ENCODE peak calls at places on chromosomes 6 and 20, in four cellular contexts. E is CD4-positive, alpha-beta T cell; Y is EL; N is A172. M is an unnamed sample.

GRCh38 chr6:37311666-37312473 is 41.9 kb upstream of the RNF8 start:
- DNase-seq in E (no peak), Y (peak; percentile 62), N (no peak), M (peak; percentile 57)

GRCh38 chr6:46629698-46630097 is 22.9 kb downstream of the CYP39A1 start:
- DNase-seq in E (no peak), Y (no peak), N (no peak), M (no peak)

GRCh38 chr6:11744753-11745152 is 33.9 kb downstream of the ADTRP start:
- DNase-seq in E (no peak), Y (peak; percentile 21), N (peak; percentile 14), M (no peak)

GRCh38 chr6:140567469-140567868 is 1193.0 kb upstream of the CITED2 start:
- DNase-seq in E (no peak), Y (peak; percentile 25), N (no peak), M (peak; percentile 12)

GRCh38 chr20:20520776-20521175 is 152.9 kb downstream of the INSM1 start:
- DNase-seq in E (no peak), Y (peak; percentile 54), N (peak; percentile 4), M (peak; percentile 18)

GRCh38 chr6:56474531-56474930 is 168.2 kb downstream of the DST start:
- DNase-seq in E (no peak), Y (no peak), N (no peak), M (no peak)

GRCh38 chr6:168925671-168926070 is 328.0 kb downstream of the THBS2 start:
- DNase-seq in E (no peak), Y (no peak), N (no peak), M (no peak)

GRCh38 chr6:15312500-15312899 is 66.6 kb downstream of the JARID2 start:
- DNase-seq in E (no peak), Y (no peak), N (no peak), M (peak; percentile 30)

GRCh38 chr20:63060057-63060991 is 53.6 kb upstream of the BHLHE23 start:
- DNase-seq in E (no peak), Y (peak; percentile 63), N (peak; percentile 89), M (peak; percentile 43)

GRCh38 chr6:144013486-144013909 is 5.4 kb upstream of the PLAGL1 start:
- DNase-seq in E (peak; percentile 47), Y (peak; percentile 88), N (peak; percentile 66), M (peak; percentile 95)

GRCh38 chr6:70725817-70726413 is 58.2 kb downstream of the SMAP1 start:
- DNase-seq in E (no peak), Y (no peak), N (no peak), M (peak; percentile 53)

GRCh38 chr6:4812068-4812467 is 35.9 kb downstream of the CDYL start:
- DNase-seq in E (no peak), Y (peak; percentile 55), N (peak; percentile 42), M (no peak)

GRCh38 chr6:111606620-111607115 is 990 bp upstream of the TRAF3IP2 start:
- DNase-seq in E (no peak), Y (peak; percentile 16), N (no peak), M (no peak)

GRCh38 chr6:154872605-154873004 is 122.5 kb upstream of the TIAM2 start:
- DNase-seq in E (no peak), Y (no peak), N (no peak), M (no peak)

GRCh38 chr6:158752613-158753012 is 66.6 kb downstream of the EZR start:
- DNase-seq in E (no peak), Y (no peak), N (no peak), M (no peak)

GRCh38 chr6:89044988-89045387 is 35.6 kb upstream of the PNRC1 start:
- DNase-seq in E (no peak), Y (no peak), N (no peak), M (no peak)

GRCh38 chr20:23368316-23369110 is 6.5 kb downstream of the GZF1 start:
- DNase-seq in E (no peak), Y (no peak), N (no peak), M (peak; percentile 83)

GRCh38 chr6:11366183-11366933 is 133.9 kb upstream of the NEDD9 start:
- DNase-seq in E (no peak), Y (no peak), N (no peak), M (no peak)

GRCh38 chr6:170437719-170438401 is 115.2 kb downstream of the PSMB1 start:
- DNase-seq in E (no peak), Y (no peak), N (peak; percentile 37), M (no peak)

GRCh38 chr6:130482645-130483390 is 117.0 kb downstream of the TMEM200A start:
- DNase-seq in E (no peak), Y (peak; percentile 89), N (peak; percentile 82), M (peak; percentile 46)

GRCh38 chr6:32664827-32665362 is 1.6 kb downstream of the HLA-DQB1 start:
- DNase-seq in E (no peak), Y (no peak), N (no peak), M (peak; percentile 2)

GRCh38 chr6:1716845-1717244 is 107.1 kb downstream of the FOXC1 start:
- DNase-seq in E (no peak), Y (no peak), N (no peak), M (no peak)

GRCh38 chr20:11173936-11174335 is 500.1 kb upstream of the JAG1 start:
- DNase-seq in E (no peak), Y (no peak), N (no peak), M (peak; percentile 15)

GRCh38 chr20:58911309-58911708 is 58.8 kb downstream of the GNAS start:
- DNase-seq in E (no peak), Y (no peak), N (no peak), M (no peak)

GRCh38 chr6:44256291-44257006 is 879 bp downstream of the SLC35B2 start:
- DNase-seq in E (no peak), Y (no peak), N (no peak), M (no peak)

GRCh38 chr6:90436403-90436802 is 139.8 kb upstream of the BACH2 start:
- DNase-seq in E (no peak), Y (no peak), N (no peak), M (no peak)

GRCh38 chr20:31758521-31758920 is 19.4 kb downstream of the TPX2 start:
- DNase-seq in E (no peak), Y (no peak), N (no peak), M (no peak)

GRCh38 chr20:33303595-33303994 is 20.6 kb downstream of the BPIFB1 start:
- DNase-seq in E (no peak), Y (no peak), N (no peak), M (no peak)

GRCh38 chr6:141866731-141867502 is 265.8 kb upstream of the GJE1 start:
- DNase-seq in E (no peak), Y (no peak), N (no peak), M (peak; percentile 47)

GRCh38 chr6:33983109-33983475 is 162.8 kb downstream of the GRM4 start:
- DNase-seq in E (no peak), Y (peak; percentile 43), N (peak; percentile 83), M (no peak)

GRCh38 chr6:75893058-75893775 is 144.2 kb downstream of the MYO6 start:
- DNase-seq in E (no peak), Y (peak; percentile 69), N (peak; percentile 55), M (peak; percentile 94)

GRCh38 chr6:167972193-167972592 is 25.3 kb upstream of the KIF25 start:
- DNase-seq in E (no peak), Y (no peak), N (no peak), M (no peak)

GRCh38 chr20:51457281-51457932 is 85.1 kb downstream of the NFATC2 start:
- DNase-seq in E (no peak), Y (peak; percentile 80), N (peak; percentile 89), M (peak; percentile 82)

GRCh38 chr6:165181951-165182414 is 127.4 kb downstream of the C6orf118 start:
- DNase-seq in E (no peak), Y (no peak), N (peak; percentile 14), M (no peak)

GRCh38 chr6:126811307-126811706 is 307.2 kb upstream of the RSPO3 start:
- DNase-seq in E (no peak), Y (no peak), N (no peak), M (peak; percentile 53)

GRCh38 chr6:114342826-114343781 is at the start of gene HS3ST5:
- DNase-seq in E (no peak), Y (peak; percentile 17), N (peak; percentile 4), M (peak; percentile 70)